ENCODE peak calls at places on chromosomes 1 and 21, in six cellular contexts. D is SK-N-SH treated with all-trans-retinoic acid at 6 μM for 48 hours, Z is lung, M is left lung, R is right cardiac atrium, C is mucosa of descending colon. U is an unnamed sample.
A peak's percentile ranks its signal among the peaks of the same experiment; 100 is the strongest.

GRCh38 chr1:11730429-11730861 is 5.5 kb upstream of the AGTRAP start:
- ATAC-seq in D (no peak), Z (peak; percentile 85), M (peak; percentile 86), R (peak; percentile 56), C (peak; percentile 96), U (peak; percentile 50)

GRCh38 chr21:42671778-42672593 is 18.6 kb downstream of the PDE9A start:
- ATAC-seq in D (no peak), Z (no peak), M (peak; percentile 4), R (no peak), C (no peak), U (no peak)

GRCh38 chr1:192805832-192806323 is 3.0 kb upstream of the RGS2 start:
- ATAC-seq in D (no peak), Z (no peak), M (no peak), R (no peak), C (peak; percentile 65), U (peak; percentile 66)

GRCh38 chr1:114779722-114780121 is 763 bp downstream of the SIKE1 start:
- ATAC-seq in D (no peak), Z (no peak), M (no peak), R (no peak), C (no peak), U (no peak)

GRCh38 chr1:8905582-8906191 is 27.2 kb upstream of the ENO1 start:
- ATAC-seq in D (no peak), Z (no peak), M (peak; percentile 20), R (peak; percentile 44), C (no peak), U (peak; percentile 67)

GRCh38 chr1:42774928-42775549 is 8.0 kb downstream of the C1orf50 start:
- ATAC-seq in D (no peak), Z (no peak), M (no peak), R (no peak), C (no peak), U (no peak)

GRCh38 chr1:167483790-167484189 is 34.5 kb downstream of the CD247 start:
- ATAC-seq in D (no peak), Z (no peak), M (no peak), R (no peak), C (no peak), U (no peak)

GRCh38 chr1:21182181-21182711 is 5.5 kb upstream of the EIF4G3 start:
- ATAC-seq in D (no peak), Z (no peak), M (no peak), R (no peak), C (no peak), U (no peak)

GRCh38 chr1:18278953-18279712 is 171.5 kb downstream of the IGSF21 start:
- ATAC-seq in D (no peak), Z (no peak), M (no peak), R (no peak), C (no peak), U (no peak)